ENCODE peak calls at places on chromosome 15, in nine cellular contexts. C is activated naive CD4-positive, alpha-beta T cell treated with anti-CD3 and anti-CD28 coated beads, Interleukin-2, amount 10 ng/mL, durations not matched to agents 7 days and 5 days; N is SK-N-DZ; B is MV-4-11; X is EL; K is GM23338; Q is iris pigment epithelial cell; P is tibial artery; D is CD14-positive monocyte. T is an unnamed sample.

GRCh38 chr15:65298731-65299130 is 2.9 kb downstream of the RNU5A-1 start:
- DNase-seq in C (no peak), N (no peak), B (no peak), X (no peak), K (no peak), Q (no peak), P (no peak), D (no peak), T (no peak)

GRCh38 chr15:25060996-25061620 is 106.3 kb downstream of the SNRPN start:
- DNase-seq in C (no peak), N (no peak), B (no peak), X (no peak), K (no peak), Q (no peak), P (peak), D (peak), T (no peak)

GRCh38 chr15:48962662-48963523 is 826 bp downstream of the SHC4 start:
- DNase-seq in C (peak), N (peak), B (no peak), X (peak), K (peak), Q (peak), P (peak), D (no peak), T (no peak)

GRCh38 chr15:64634576-64635485 is 140.6 kb downstream of the RBPMS2 start:
- DNase-seq in C (peak), N (no peak), B (peak), X (no peak), K (peak), Q (no peak), P (no peak), D (no peak), T (no peak)

GRCh38 chr15:99157456-99157855 is 52.6 kb downstream of the SYNM start:
- DNase-seq in C (no peak), N (no peak), B (no peak), X (no peak), K (no peak), Q (peak), P (no peak), D (no peak), T (no peak)

GRCh38 chr15:33209575-33210519 is 15.3 kb upstream of the FMN1 start:
- DNase-seq in C (no peak), N (peak), B (peak), X (no peak), K (no peak), Q (no peak), P (no peak), D (peak), T (no peak)

GRCh38 chr15:75198560-75199346 is 2.9 kb upstream of the C15orf39 start:
- DNase-seq in C (peak), N (peak), B (peak), X (peak), K (peak), Q (peak), P (no peak), D (no peak), T (peak)

GRCh38 chr15:70775160-70775559 is 11.8 kb upstream of the UACA start:
- DNase-seq in C (no peak), N (no peak), B (no peak), X (peak), K (no peak), Q (peak), P (no peak), D (no peak), T (no peak)

GRCh38 chr15:33941279-33942063 is 26.8 kb upstream of the CHRM5 start:
- DNase-seq in C (no peak), N (no peak), B (no peak), X (no peak), K (no peak), Q (no peak), P (no peak), D (no peak), T (no peak)

GRCh38 chr15:60798821-60799220 is 319.9 kb upstream of the ICE2 start:
- DNase-seq in C (no peak), N (no peak), B (peak), X (peak), K (no peak), Q (peak), P (no peak), D (no peak), T (no peak)

GRCh38 chr15:59501531-59502113 is 63.6 kb downstream of the FAM81A start:
- DNase-seq in C (peak), N (peak), B (no peak), X (peak), K (peak), Q (peak), P (no peak), D (no peak), T (peak)

GRCh38 chr15:67914537-67915373 is 74.9 kb upstream of the RNU6-1 start:
- DNase-seq in C (no peak), N (peak), B (no peak), X (no peak), K (peak), Q (peak), P (peak), D (no peak), T (peak)

GRCh38 chr15:80174017-80174746 is 21.4 kb downstream of the FAH start:
- DNase-seq in C (no peak), N (no peak), B (no peak), X (peak), K (no peak), Q (peak), P (peak), D (no peak), T (no peak)

GRCh38 chr15:62795171-62795570 is 247.4 kb upstream of the TPM1 start:
- DNase-seq in C (no peak), N (no peak), B (no peak), X (no peak), K (no peak), Q (no peak), P (no peak), D (no peak), T (no peak)

GRCh38 chr15:69357773-69358765 is 56.1 kb upstream of the KIF23 start:
- DNase-seq in C (no peak), N (peak), B (no peak), X (no peak), K (peak), Q (peak), P (no peak), D (no peak), T (no peak)

T was measured in WERI-Rb-1.